ENCODE peak calls at places on chromosomes 4 and X, in nine cellular contexts. One of them, this sample, is unnamed.

GRCh38 chr4:163810757-163811156 is 316.3 kb downstream of the TMA16 start:
- DNase-seq in heart right ventricle: no peak
- DNase-seq in MCF 10A: peak
- DNase-seq in hypothalamus: no peak
- DNase-seq in choroid plexus epithelial cell: no peak
- DNase-seq in nucleus accumbens: no peak
- DNase-seq in retina: no peak
- DNase-seq in osteoblast: no peak
- DNase-seq in adrenal gland: no peak
- DNase-seq in this sample: no peak

GRCh38 chr4:155608231-155608885 is 58.3 kb upstream of the GUCY1A1 start:
- DNase-seq in choroid plexus epithelial cell: peak
- DNase-seq in heart right ventricle: peak
- DNase-seq in retina: no peak
- DNase-seq in adrenal gland: no peak
- DNase-seq in MCF 10A: no peak
- DNase-seq in osteoblast: peak
- DNase-seq in hypothalamus: no peak
- DNase-seq in nucleus accumbens: no peak
- DNase-seq in this sample: no peak

GRCh38 chrX:68938244-68939004 is 109.6 kb downstream of the EFNB1 start:
- DNase-seq in osteoblast: no peak
- DNase-seq in MCF 10A: no peak
- DNase-seq in retina: no peak
- DNase-seq in nucleus accumbens: no peak
- DNase-seq in choroid plexus epithelial cell: peak
- DNase-seq in adrenal gland: peak
- DNase-seq in heart right ventricle: peak
- DNase-seq in hypothalamus: no peak
- DNase-seq in this sample: peak

GRCh38 chr4:163755013-163755412 is 260.5 kb downstream of the TMA16 start:
- DNase-seq in nucleus accumbens: no peak
- DNase-seq in hypothalamus: no peak
- DNase-seq in osteoblast: no peak
- DNase-seq in MCF 10A: peak
- DNase-seq in retina: no peak
- DNase-seq in heart right ventricle: no peak
- DNase-seq in adrenal gland: no peak
- DNase-seq in choroid plexus epithelial cell: peak
- DNase-seq in this sample: no peak

GRCh38 chr4:170008376-170008775 is 17.8 kb downstream of the MFAP3L start:
- DNase-seq in adrenal gland: no peak
- DNase-seq in hypothalamus: no peak
- DNase-seq in heart right ventricle: no peak
- DNase-seq in nucleus accumbens: no peak
- DNase-seq in MCF 10A: peak
- DNase-seq in choroid plexus epithelial cell: peak
- DNase-seq in osteoblast: no peak
- DNase-seq in retina: no peak
- DNase-seq in this sample: no peak

GRCh38 chrX:22534643-22535042 is 261.9 kb downstream of the CBLL2 start:
- DNase-seq in retina: no peak
- DNase-seq in heart right ventricle: peak
- DNase-seq in choroid plexus epithelial cell: peak
- DNase-seq in osteoblast: no peak
- DNase-seq in hypothalamus: no peak
- DNase-seq in MCF 10A: peak
- DNase-seq in nucleus accumbens: no peak
- DNase-seq in adrenal gland: no peak
- DNase-seq in this sample: no peak

GRCh38 chr4:20127626-20128025 is 124.1 kb upstream of the SLIT2 start:
- DNase-seq in heart right ventricle: no peak
- DNase-seq in MCF 10A: no peak
- DNase-seq in nucleus accumbens: no peak
- DNase-seq in hypothalamus: no peak
- DNase-seq in choroid plexus epithelial cell: no peak
- DNase-seq in adrenal gland: no peak
- DNase-seq in osteoblast: peak
- DNase-seq in retina: no peak
- DNase-seq in this sample: no peak

GRCh38 chr4:144903953-144904711 is 193.9 kb downstream of the ANAPC10 start:
- DNase-seq in heart right ventricle: no peak
- DNase-seq in nucleus accumbens: no peak
- DNase-seq in choroid plexus epithelial cell: peak
- DNase-seq in retina: no peak
- DNase-seq in osteoblast: peak
- DNase-seq in MCF 10A: peak
- DNase-seq in adrenal gland: no peak
- DNase-seq in hypothalamus: no peak
- DNase-seq in this sample: no peak

GRCh38 chrX:12988797-12989196 is 13.9 kb downstream of the TMSB4X start:
- DNase-seq in retina: no peak
- DNase-seq in hypothalamus: no peak
- DNase-seq in osteoblast: no peak
- DNase-seq in MCF 10A: peak
- DNase-seq in heart right ventricle: no peak
- DNase-seq in nucleus accumbens: no peak
- DNase-seq in adrenal gland: no peak
- DNase-seq in choroid plexus epithelial cell: peak
- DNase-seq in this sample: no peak

GRCh38 chrX:124414281-124414680 is 67.9 kb downstream of the SH2D1A start:
- DNase-seq in adrenal gland: no peak
- DNase-seq in choroid plexus epithelial cell: no peak
- DNase-seq in osteoblast: no peak
- DNase-seq in retina: no peak
- DNase-seq in nucleus accumbens: no peak
- DNase-seq in hypothalamus: no peak
- DNase-seq in MCF 10A: no peak
- DNase-seq in heart right ventricle: no peak
- DNase-seq in this sample: no peak

GRCh38 chr4:3291969-3292570 is 751 bp upstream of the RGS12 start:
- DNase-seq in adrenal gland: peak
- DNase-seq in hypothalamus: peak
- DNase-seq in nucleus accumbens: no peak
- DNase-seq in retina: no peak
- DNase-seq in heart right ventricle: peak
- DNase-seq in osteoblast: peak
- DNase-seq in choroid plexus epithelial cell: peak
- DNase-seq in MCF 10A: peak
- DNase-seq in this sample: peak

GRCh38 chrX:154516655-154517100 is 646 bp upstream of the FAM3A start:
- DNase-seq in heart right ventricle: no peak
- DNase-seq in retina: no peak
- DNase-seq in hypothalamus: no peak
- DNase-seq in nucleus accumbens: no peak
- DNase-seq in choroid plexus epithelial cell: peak
- DNase-seq in osteoblast: peak
- DNase-seq in adrenal gland: peak
- DNase-seq in MCF 10A: no peak
- DNase-seq in this sample: peak

GRCh38 chrX:78384486-78384885 is 57.1 kb upstream of the CYSLTR1 start:
- DNase-seq in choroid plexus epithelial cell: no peak
- DNase-seq in MCF 10A: peak
- DNase-seq in heart right ventricle: no peak
- DNase-seq in osteoblast: no peak
- DNase-seq in retina: no peak
- DNase-seq in nucleus accumbens: no peak
- DNase-seq in hypothalamus: no peak
- DNase-seq in adrenal gland: no peak
- DNase-seq in this sample: no peak

GRCh38 chr4:121140712-121141111 is 23.4 kb downstream of the TNIP3 start:
- DNase-seq in osteoblast: peak
- DNase-seq in nucleus accumbens: no peak
- DNase-seq in hypothalamus: no peak
- DNase-seq in choroid plexus epithelial cell: peak
- DNase-seq in MCF 10A: no peak
- DNase-seq in retina: no peak
- DNase-seq in heart right ventricle: no peak
- DNase-seq in adrenal gland: no peak
- DNase-seq in this sample: no peak

GRCh38 chr4:40750461-40751258 is 905 bp downstream of the NSUN7 start:
- DNase-seq in MCF 10A: no peak
- DNase-seq in osteoblast: peak
- DNase-seq in choroid plexus epithelial cell: no peak
- DNase-seq in hypothalamus: no peak
- DNase-seq in adrenal gland: no peak
- DNase-seq in retina: no peak
- DNase-seq in heart right ventricle: no peak
- DNase-seq in nucleus accumbens: no peak
- DNase-seq in this sample: no peak

GRCh38 chrX:38271154-38271716 is 50.6 kb upstream of the SRPX start:
- DNase-seq in choroid plexus epithelial cell: peak
- DNase-seq in hypothalamus: no peak
- DNase-seq in osteoblast: no peak
- DNase-seq in retina: no peak
- DNase-seq in nucleus accumbens: no peak
- DNase-seq in adrenal gland: no peak
- DNase-seq in MCF 10A: no peak
- DNase-seq in heart right ventricle: no peak
- DNase-seq in this sample: no peak

GRCh38 chrX:42025861-42026260 is 102.5 kb upstream of the CASK start:
- DNase-seq in heart right ventricle: no peak
- DNase-seq in nucleus accumbens: no peak
- DNase-seq in MCF 10A: no peak
- DNase-seq in osteoblast: no peak
- DNase-seq in retina: no peak
- DNase-seq in adrenal gland: no peak
- DNase-seq in hypothalamus: no peak
- DNase-seq in choroid plexus epithelial cell: no peak
- DNase-seq in this sample: no peak

GRCh38 chr4:145734576-145735329 is 54.8 kb downstream of the C4orf51 start:
- DNase-seq in retina: no peak
- DNase-seq in hypothalamus: no peak
- DNase-seq in choroid plexus epithelial cell: peak
- DNase-seq in adrenal gland: peak
- DNase-seq in osteoblast: peak
- DNase-seq in MCF 10A: peak
- DNase-seq in nucleus accumbens: no peak
- DNase-seq in heart right ventricle: peak
- DNase-seq in this sample: peak

GRCh38 chrX:95764972-95765451 is 919.6 kb upstream of the DIAPH2 start:
- DNase-seq in nucleus accumbens: no peak
- DNase-seq in heart right ventricle: peak
- DNase-seq in retina: peak
- DNase-seq in hypothalamus: no peak
- DNase-seq in adrenal gland: no peak
- DNase-seq in osteoblast: no peak
- DNase-seq in choroid plexus epithelial cell: peak
- DNase-seq in MCF 10A: peak
- DNase-seq in this sample: no peak

GRCh38 chrX:35251229-35251628 is 308.6 kb downstream of the FAM47B start:
- DNase-seq in adrenal gland: no peak
- DNase-seq in heart right ventricle: no peak
- DNase-seq in retina: no peak
- DNase-seq in choroid plexus epithelial cell: no peak
- DNase-seq in hypothalamus: no peak
- DNase-seq in osteoblast: no peak
- DNase-seq in MCF 10A: no peak
- DNase-seq in nucleus accumbens: no peak
- DNase-seq in this sample: no peak

GRCh38 chr4:140286503-140286902 is 86.9 kb upstream of the SCOC start:
- DNase-seq in adrenal gland: peak
- DNase-seq in MCF 10A: no peak
- DNase-seq in nucleus accumbens: no peak
- DNase-seq in choroid plexus epithelial cell: no peak
- DNase-seq in heart right ventricle: no peak
- DNase-seq in retina: peak
- DNase-seq in osteoblast: peak
- DNase-seq in hypothalamus: no peak
- DNase-seq in this sample: no peak

GRCh38 chr4:102553982-102554381 is 52.8 kb downstream of the NFKB1 start:
- DNase-seq in osteoblast: no peak
- DNase-seq in adrenal gland: no peak
- DNase-seq in MCF 10A: no peak
- DNase-seq in hypothalamus: no peak
- DNase-seq in choroid plexus epithelial cell: peak
- DNase-seq in heart right ventricle: no peak
- DNase-seq in nucleus accumbens: no peak
- DNase-seq in retina: no peak
- DNase-seq in this sample: no peak

GRCh38 chr4:64388252-64388651 is 21.0 kb downstream of the TECRL start:
- DNase-seq in heart right ventricle: no peak
- DNase-seq in nucleus accumbens: no peak
- DNase-seq in MCF 10A: no peak
- DNase-seq in osteoblast: no peak
- DNase-seq in adrenal gland: no peak
- DNase-seq in choroid plexus epithelial cell: no peak
- DNase-seq in retina: no peak
- DNase-seq in hypothalamus: no peak
- DNase-seq in this sample: no peak

GRCh38 chr4:17961249-17961648 is 60.3 kb downstream of the LCORL start:
- DNase-seq in osteoblast: no peak
- DNase-seq in adrenal gland: no peak
- DNase-seq in choroid plexus epithelial cell: no peak
- DNase-seq in nucleus accumbens: no peak
- DNase-seq in hypothalamus: no peak
- DNase-seq in heart right ventricle: no peak
- DNase-seq in MCF 10A: no peak
- DNase-seq in retina: no peak
- DNase-seq in this sample: no peak